ENCODE peak calls at places on chromosome 5, in five cellular contexts. Y is B cell, X is astrocyte of the spinal cord, U is tibial artery, C is glutamatergic neuron. W is an unnamed sample.

GRCh38 chr5:20213803-20214202 is 225.8 kb upstream of the CDH18 start:
- DNase-seq in Y (no peak), X (peak), U (no peak), C (no peak), W (no peak)

GRCh38 chr5:175464414-175465233 is 13.7 kb upstream of the SFXN1 start:
- DNase-seq in Y (peak), X (no peak), U (peak), C (peak), W (no peak)

GRCh38 chr5:170216262-170216864 is 16.4 kb upstream of the C5orf58 start:
- DNase-seq in Y (no peak), X (peak), U (no peak), C (peak), W (no peak)

GRCh38 chr5:143543358-143544255 is 140.1 kb upstream of the NR3C1 start:
- DNase-seq in Y (no peak), X (peak), U (no peak), C (no peak), W (no peak)

GRCh38 chr5:52707626-52708025 is 80.1 kb upstream of the ITGA1 start:
- DNase-seq in Y (no peak), X (no peak), U (no peak), C (no peak), W (no peak)

GRCh38 chr5:8633706-8634105 is 764.8 kb downstream of the MTRR start:
- DNase-seq in Y (no peak), X (peak), U (no peak), C (no peak), W (no peak)

GRCh38 chr5:95949810-95950209 is 11.8 kb downstream of the ELL2 start:
- DNase-seq in Y (no peak), X (no peak), U (no peak), C (no peak), W (no peak)

GRCh38 chr5:77356740-77357139 is 135.4 kb downstream of the WDR41 start:
- DNase-seq in Y (no peak), X (peak), U (no peak), C (no peak), W (no peak)

GRCh38 chr5:126016256-126016655 is 407.0 kb upstream of the GRAMD2B start:
- DNase-seq in Y (no peak), X (peak), U (peak), C (no peak), W (no peak)

GRCh38 chr5:131720714-131721113 is 76.1 kb downstream of the FNIP1 start:
- DNase-seq in Y (no peak), X (peak), U (no peak), C (no peak), W (no peak)

GRCh38 chr5:157857821-157858526 is 971 bp downstream of the CLINT1 start:
- DNase-seq in Y (no peak), X (peak), U (no peak), C (no peak), W (no peak)

GRCh38 chr5:68898961-68899471 is 194.8 kb upstream of the SLC30A5 start:
- DNase-seq in Y (no peak), X (peak), U (no peak), C (peak), W (no peak)

GRCh38 chr5:139492700-139493192 is 10.2 kb upstream of the STING1 start:
- DNase-seq in Y (no peak), X (no peak), U (no peak), C (no peak), W (no peak)

GRCh38 chr5:157222506-157223230 is 42.0 kb downstream of the ITK start:
- DNase-seq in Y (no peak), X (peak), U (no peak), C (no peak), W (no peak)

GRCh38 chr5:104170906-104171305 is 608.3 kb upstream of the NUDT12 start:
- DNase-seq in Y (no peak), X (no peak), U (no peak), C (no peak), W (no peak)

GRCh38 chr5:97931829-97932228 is 748.8 kb upstream of the RIOK2 start:
- DNase-seq in Y (no peak), X (no peak), U (no peak), C (no peak), W (no peak)

GRCh38 chr5:102823441-102823874 is 68.4 kb downstream of the PAM start:
- DNase-seq in Y (no peak), X (peak), U (no peak), C (no peak), W (no peak)

GRCh38 chr5:180463916-180464602 is 30.1 kb upstream of the CNOT6 start:
- DNase-seq in Y (no peak), X (no peak), U (no peak), C (no peak), W (no peak)

GRCh38 chr5:176713409-176713808 is 66.1 kb downstream of the TSPAN17 start:
- DNase-seq in Y (no peak), X (no peak), U (no peak), C (no peak), W (no peak)

GRCh38 chr5:13866792-13867191 is 77.7 kb downstream of the DNAH5 start:
- DNase-seq in Y (no peak), X (peak), U (no peak), C (no peak), W (no peak)

GRCh38 chr5:61290815-61291214 is 41.2 kb upstream of the ZSWIM6 start:
- DNase-seq in Y (no peak), X (peak), U (no peak), C (no peak), W (no peak)

GRCh38 chr5:171757853-171758535 is 27.6 kb upstream of the SMIM23 start:
- DNase-seq in Y (no peak), X (peak), U (no peak), C (no peak), W (no peak)

GRCh38 chr5:7667216-7667767 is 183.6 kb downstream of the CFAP90 start:
- DNase-seq in Y (no peak), X (peak), U (no peak), C (no peak), W (no peak)

GRCh38 chr5:164422400-164422799 is 917.0 kb downstream of the MAT2B start:
- DNase-seq in Y (no peak), X (peak), U (no peak), C (peak), W (no peak)

GRCh38 chr5:9168791-9169611 is 376.9 kb downstream of the SEMA5A start:
- DNase-seq in Y (no peak), X (peak), U (no peak), C (no peak), W (no peak)

GRCh38 chr5:143889986-143890385 is 78.0 kb downstream of the HMHB1 start:
- DNase-seq in Y (no peak), X (no peak), U (no peak), C (no peak), W (no peak)

GRCh38 chr5:57889558-57889957 is 406.9 kb upstream of the ACTBL2 start:
- DNase-seq in Y (no peak), X (peak), U (no peak), C (no peak), W (no peak)

GRCh38 chr5:68032240-68032762 is 183.3 kb upstream of the PIK3R1 start:
- DNase-seq in Y (no peak), X (no peak), U (peak), C (no peak), W (no peak)

GRCh38 chr5:107557051-107557658 is 113.6 kb downstream of the EFNA5 start:
- DNase-seq in Y (no peak), X (peak), U (no peak), C (peak), W (no peak)

GRCh38 chr5:35598707-35599370 is 18.8 kb upstream of the SPEF2 start:
- DNase-seq in Y (no peak), X (no peak), U (no peak), C (no peak), W (no peak)

GRCh38 chr5:135222171-135222681 is 176.8 kb downstream of the MACROH2A1 start:
- DNase-seq in Y (no peak), X (no peak), U (no peak), C (no peak), W (no peak)

GRCh38 chr5:130520211-130520610 is 615.9 kb downstream of the CHSY3 start:
- DNase-seq in Y (no peak), X (peak), U (no peak), C (no peak), W (no peak)

GRCh38 chr5:137360607-137361006 is 138.5 kb downstream of the SPOCK1 start:
- DNase-seq in Y (no peak), X (no peak), U (no peak), C (no peak), W (no peak)

GRCh38 chr5:80411589-80412219 is 3.8 kb downstream of the ZFYVE16 start:
- DNase-seq in Y (no peak), X (no peak), U (no peak), C (no peak), W (no peak)

GRCh38 chr5:146671561-146671960 is 155.6 kb upstream of the GPR151 start:
- DNase-seq in Y (no peak), X (no peak), U (no peak), C (no peak), W (no peak)
- TF ChIP-seq CTCF in Y (no peak), X (no peak), U (no peak), C (no peak), W (no peak)

DNA sequence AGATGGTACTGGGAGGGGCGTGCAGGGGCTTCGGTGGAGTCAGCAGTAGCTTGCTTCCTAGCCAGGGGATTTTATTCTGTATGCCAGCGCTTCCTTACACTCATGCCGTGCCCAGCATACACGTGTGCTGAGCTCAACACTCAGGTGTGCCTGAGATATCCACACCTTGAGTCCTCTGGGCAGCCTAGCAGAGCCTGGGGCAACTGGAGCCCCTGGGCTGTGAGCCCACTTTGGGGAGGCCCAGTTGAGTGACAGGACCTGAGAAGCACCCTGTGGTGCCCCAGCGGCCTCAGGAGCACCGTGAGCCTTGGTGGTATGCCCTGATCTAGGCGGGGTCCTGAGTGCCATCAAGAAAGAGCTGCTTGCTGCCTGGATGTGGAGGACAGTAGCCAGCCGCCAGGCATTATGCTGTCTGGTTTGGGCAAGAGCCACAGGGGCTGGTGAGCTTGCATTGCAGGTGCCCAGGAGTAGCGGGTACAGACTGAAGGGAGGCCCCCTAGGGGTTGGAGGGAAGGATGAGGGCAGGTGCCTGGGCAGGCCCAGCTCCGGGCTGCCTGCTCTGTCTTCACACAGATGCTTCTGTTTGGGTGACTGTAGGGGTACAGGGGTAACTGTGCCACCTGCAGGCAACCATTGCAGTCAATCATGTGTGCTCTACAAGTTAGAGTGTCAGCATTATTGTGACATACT is 42.9 kb downstream of the BNIP1 start:
- DNase-seq in Y (no peak), X (no peak), U (no peak), C (no peak), W (no peak)
- TF ChIP-seq CTCF in Y (no peak), X (no peak), U (no peak), C (no peak), W (no peak)

GRCh38 chr5:133756756-133757155 is 144.4 kb upstream of the FSTL4 start:
- DNase-seq in Y (peak), X (no peak), U (no peak), C (no peak), W (no peak)

GRCh38 chr5:133757396-133757795 is 145.1 kb upstream of the FSTL4 start:
- DNase-seq in Y (no peak), X (no peak), U (no peak), C (no peak), W (no peak)

GRCh38 chr5:133753856-133754255 is 141.5 kb upstream of the FSTL4 start:
- DNase-seq in Y (peak), X (no peak), U (no peak), C (no peak), W (no peak)

GRCh38 chr5:133756036-133756435 is 143.7 kb upstream of the FSTL4 start:
- DNase-seq in Y (no peak), X (no peak), U (no peak), C (no peak), W (no peak)

DNA sequence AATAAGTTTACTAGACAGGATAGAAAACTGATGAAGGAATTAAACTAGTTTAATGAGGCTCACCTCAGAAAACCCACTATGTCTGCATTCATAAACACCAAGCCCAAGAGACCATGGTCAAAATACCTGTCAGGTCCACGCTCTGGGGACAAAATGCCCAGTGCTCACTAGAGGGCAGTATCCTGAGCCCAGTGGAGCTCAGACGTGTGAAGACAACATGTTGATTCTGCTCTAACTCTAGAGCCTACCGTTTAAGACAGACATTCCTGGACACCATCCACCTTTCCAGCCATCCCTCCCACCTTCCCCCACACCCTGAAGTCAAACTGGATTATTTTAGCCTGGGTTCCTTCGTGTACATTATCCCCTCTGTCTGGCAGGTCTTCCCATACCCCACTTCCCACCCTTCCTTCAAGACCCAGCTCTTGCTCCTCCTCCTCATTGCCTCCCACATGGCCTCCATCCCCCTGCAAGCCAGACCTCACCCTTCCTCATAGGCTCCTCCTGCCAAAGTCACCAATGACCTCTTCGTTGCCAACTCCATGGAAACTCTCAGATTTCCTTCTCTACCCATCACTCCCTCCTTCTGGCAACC is 142.3 kb upstream of the FSTL4 start:
- DNase-seq in Y (peak), X (no peak), U (no peak), C (peak), W (no peak)
- TF ChIP-seq CTCF in Y (peak), X (peak), U (peak), C (peak), W (peak)

GRCh38 chr5:28344803-28345433 is 1306.5 kb upstream of the CDH9 start:
- DNase-seq in Y (no peak), X (peak), U (no peak), C (no peak), W (peak)
- TF ChIP-seq CTCF in Y (no peak), X (peak), U (peak), C (peak), W (peak)

GRCh38 chr5:111676926-111677415 is 80.0 kb downstream of the NREP start:
- DNase-seq in Y (no peak), X (no peak), U (no peak), C (no peak), W (no peak)

GRCh38 chr5:111672126-111672525 is 84.9 kb downstream of the NREP start:
- DNase-seq in Y (no peak), X (no peak), U (no peak), C (no peak), W (no peak)

GRCh38 chr5:111673896-111674626 is 82.9 kb downstream of the NREP start:
- DNase-seq in Y (no peak), X (no peak), U (no peak), C (no peak), W (no peak)

GRCh38 chr5:111676496-111676895 is 80.5 kb downstream of the NREP start:
- DNase-seq in Y (no peak), X (peak), U (no peak), C (no peak), W (no peak)

DNA sequence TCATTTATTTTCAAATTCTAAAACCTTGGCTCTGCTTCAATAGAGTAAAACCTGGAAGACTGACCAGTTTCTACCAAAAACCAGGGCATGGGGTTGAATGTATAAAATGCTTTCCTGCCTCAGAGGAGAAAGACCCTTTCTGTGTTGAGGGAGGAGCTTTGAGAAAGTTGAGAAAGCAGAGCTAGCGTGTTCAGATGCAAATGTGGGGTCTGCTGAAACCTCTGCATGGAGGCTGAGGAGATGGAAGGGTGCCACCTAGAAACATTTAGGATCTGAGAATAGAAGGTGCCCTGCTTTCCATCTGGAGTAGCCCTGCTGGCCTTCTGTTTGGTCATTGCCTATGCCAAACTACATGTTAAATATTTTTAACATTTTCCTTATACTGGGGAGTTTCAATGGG is 81.5 kb downstream of the NREP start:
- DNase-seq in Y (no peak), X (no peak), U (no peak), C (no peak), W (no peak)
- TF ChIP-seq CTCF in Y (no peak), X (no peak), U (no peak), C (no peak), W (no peak)

DNA sequence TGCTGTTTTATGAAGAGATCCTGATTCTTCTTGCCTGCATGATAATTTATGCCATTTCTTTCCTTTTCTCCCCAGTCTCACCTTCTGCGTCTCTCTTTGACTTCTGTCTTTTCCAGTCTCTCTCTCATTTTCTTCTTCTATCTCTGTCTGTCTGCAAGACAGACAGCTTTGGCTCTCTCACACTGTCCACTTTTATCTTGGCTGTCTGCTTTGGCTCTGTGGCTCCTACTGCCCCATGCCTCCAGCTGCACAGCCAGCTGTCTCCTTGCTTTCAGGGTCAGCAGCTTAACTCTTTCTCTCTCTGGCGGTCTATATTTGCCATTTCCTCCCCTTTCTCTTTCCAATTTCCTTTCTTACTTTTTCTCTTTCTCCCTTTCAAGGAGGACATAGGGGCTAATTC is 971.1 kb upstream of the COX7C start:
- DNase-seq in Y (no peak), X (no peak), U (no peak), C (peak), W (no peak)
- TF ChIP-seq CTCF in Y (no peak), X (no peak), U (no peak), C (no peak), W (no peak)

W was measured in D721Med.